ENCODE peak calls at places on chromosomes 4 and X, in seven cellular contexts. J, T, F, I, R, O and L are unnamed samples.

GRCh38 chrX:44872319-44872816 is 620 bp upstream of the KDM6A start:
- DNase-seq in J (no peak), T (no peak), F (peak), I (peak), R (peak), O (no peak), L (peak)

GRCh38 chrX:55450259-55450658 is 1.7 kb upstream of the MAGEH1 start:
- DNase-seq in J (no peak), T (peak), F (peak), I (no peak), R (no peak), O (no peak), L (peak)

GRCh38 chr4:158033416-158033863 is 139.4 kb downstream of the GASK1B start:
- DNase-seq in J (no peak), T (no peak), F (peak), I (no peak), R (no peak), O (peak), L (no peak)

GRCh38 chr4:82823062-82823461 is 24.5 kb upstream of the SCD5 start:
- DNase-seq in J (no peak), T (no peak), F (peak), I (no peak), R (no peak), O (no peak), L (no peak)

GRCh38 chr4:138051157-138051556 is 191.0 kb downstream of the SLC7A11 start:
- DNase-seq in J (no peak), T (no peak), F (peak), I (no peak), R (no peak), O (no peak), L (no peak)

GRCh38 chr4:179671609-179672008 is 2229.4 kb upstream of the AGA start:
- DNase-seq in J (no peak), T (no peak), F (no peak), I (no peak), R (no peak), O (no peak), L (no peak)

GRCh38 chr4:150874386-150875226 is 140.5 kb downstream of the LRBA start:
- DNase-seq in J (no peak), T (no peak), F (peak), I (no peak), R (peak), O (no peak), L (peak)

GRCh38 chr4:53764761-53765490 is 173.6 kb upstream of the LNX1 start:
- DNase-seq in J (no peak), T (no peak), F (no peak), I (no peak), R (no peak), O (no peak), L (no peak)

GRCh38 chr4:56979674-56980073 is 978 bp downstream of the POLR2B start:
- DNase-seq in J (peak), T (no peak), F (peak), I (peak), R (no peak), O (peak), L (no peak)

GRCh38 chr4:22897520-22898108 is 204.9 kb downstream of the GBA3 start:
- DNase-seq in J (no peak), T (peak), F (peak), I (peak), R (no peak), O (peak), L (peak)

GRCh38 chrX:134604701-134605271 is 53.5 kb downstream of the PLAC1 start:
- DNase-seq in J (no peak), T (peak), F (peak), I (no peak), R (no peak), O (no peak), L (no peak)

GRCh38 chr4:152951348-152951747 is 15.2 kb downstream of the FHDC1 start:
- DNase-seq in J (no peak), T (no peak), F (no peak), I (no peak), R (no peak), O (no peak), L (no peak)

GRCh38 chr4:130576218-130576617 is 1480.3 kb downstream of the C4orf33 start:
- DNase-seq in J (no peak), T (no peak), F (no peak), I (no peak), R (no peak), O (no peak), L (no peak)

GRCh38 chrX:12949927-12950656 is 24.8 kb upstream of the TMSB4X start:
- DNase-seq in J (peak), T (peak), F (peak), I (peak), R (peak), O (peak), L (peak)

GRCh38 chrX:13110427-13111324 is 66.3 kb upstream of the FAM9C start:
- DNase-seq in J (no peak), T (no peak), F (peak), I (no peak), R (no peak), O (no peak), L (no peak)

GRCh38 chrX:137166591-137166990 is 132.8 kb upstream of the GPR101 start:
- DNase-seq in J (no peak), T (no peak), F (no peak), I (peak), R (no peak), O (no peak), L (no peak)

GRCh38 chrX:3651272-3651671 is 62.2 kb downstream of the PRKX start:
- DNase-seq in J (no peak), T (peak), F (peak), I (no peak), R (no peak), O (peak), L (no peak)

GRCh38 chr4:140013088-140013487 is 140.9 kb downstream of the MAML3 start:
- DNase-seq in J (no peak), T (no peak), F (no peak), I (no peak), R (no peak), O (no peak), L (no peak)

GRCh38 chr4:173167793-173168395 is 717 bp upstream of the GALNT7 start:
- DNase-seq in J (peak), T (peak), F (peak), I (peak), R (peak), O (peak), L (peak)

GRCh38 chr4:113673450-113673849 is 88.1 kb downstream of the CAMK2D start:
- DNase-seq in J (peak), T (no peak), F (peak), I (peak), R (no peak), O (peak), L (no peak)

GRCh38 chr4:13539721-13540445 is 4.4 kb downstream of the NKX3-2 start:
- DNase-seq in J (peak), T (no peak), F (no peak), I (no peak), R (no peak), O (no peak), L (no peak)

GRCh38 chr4:16140520-16141249 is 56.9 kb upstream of the PROM1 start:
- DNase-seq in J (no peak), T (no peak), F (peak), I (no peak), R (no peak), O (no peak), L (no peak)

GRCh38 chr4:38765391-38765790 is 17.4 kb downstream of the TLR10 start:
- DNase-seq in J (no peak), T (no peak), F (peak), I (no peak), R (no peak), O (no peak), L (no peak)

GRCh38 chr4:76706581-76706980 is 191.4 kb downstream of the SOWAHB start:
- DNase-seq in J (no peak), T (no peak), F (peak), I (no peak), R (no peak), O (no peak), L (no peak)

GRCh38 chr4:111717916-111718315 is 427.3 kb upstream of the FAM241A start:
- DNase-seq in J (no peak), T (peak), F (no peak), I (no peak), R (no peak), O (no peak), L (no peak)

GRCh38 chrX:9614016-9614415 is 149.2 kb downstream of the TBL1X start:
- DNase-seq in J (no peak), T (no peak), F (peak), I (no peak), R (no peak), O (no peak), L (no peak)

GRCh38 chr4:111930658-111931057 is 214.6 kb upstream of the FAM241A start:
- DNase-seq in J (no peak), T (no peak), F (no peak), I (no peak), R (no peak), O (no peak), L (no peak)

GRCh38 chr4:165440415-165440882 is 61.6 kb downstream of the CPE start:
- DNase-seq in J (no peak), T (no peak), F (peak), I (no peak), R (no peak), O (no peak), L (no peak)

GRCh38 chr4:3345384-3345783 is 52.6 kb downstream of the RGS12 start:
- DNase-seq in J (no peak), T (no peak), F (no peak), I (no peak), R (no peak), O (no peak), L (no peak)

GRCh38 chr4:87489678-87490077 is 39.5 kb downstream of the SPARCL1 start:
- DNase-seq in J (no peak), T (no peak), F (peak), I (no peak), R (no peak), O (no peak), L (no peak)

GRCh38 chrX:1111543-1112300 is 100.7 kb downstream of the CRLF2 start:
- DNase-seq in J (no peak), T (no peak), F (no peak), I (no peak), R (no peak), O (no peak), L (no peak)

GRCh38 chrX:19931146-19931545 is 43.7 kb upstream of the SH3KBP1 start:
- DNase-seq in J (no peak), T (no peak), F (peak), I (no peak), R (no peak), O (no peak), L (no peak)

GRCh38 chr4:170339522-170339921 is 249.8 kb upstream of the AADAT start:
- DNase-seq in J (no peak), T (no peak), F (peak), I (no peak), R (no peak), O (no peak), L (no peak)

GRCh38 chr4:140777894-140778293 is 21.7 kb upstream of the TBC1D9 start:
- DNase-seq in J (no peak), T (no peak), F (no peak), I (no peak), R (no peak), O (no peak), L (no peak)

GRCh38 chr4:140764785-140765392 is 8.7 kb upstream of the TBC1D9 start:
- DNase-seq in J (no peak), T (no peak), F (no peak), I (no peak), R (no peak), O (no peak), L (no peak)

GRCh38 chrX:71177327-71177726 is 32.7 kb downstream of the NLGN3 start:
- DNase-seq in J (no peak), T (no peak), F (peak), I (no peak), R (no peak), O (no peak), L (no peak)

GRCh38 chr4:151992301-151992700 is 231.5 kb upstream of the GATB start:
- DNase-seq in J (no peak), T (no peak), F (no peak), I (no peak), R (no peak), O (no peak), L (no peak)

GRCh38 chr4:83585982-83586508 is 50.1 kb downstream of the GPAT3 start:
- DNase-seq in J (no peak), T (no peak), F (no peak), I (no peak), R (no peak), O (no peak), L (no peak)